ENCODE peak calls at places on chromosomes 4 and X, in four cellular contexts. X, C, S and J are unnamed samples.

GRCh38 chr4:175961604-175962003 is 104.0 kb upstream of the WDR17 start:
- DNase-seq in S (no peak), C (no peak), X (peak), J (no peak)

GRCh38 chr4:77617203-77617602 is 11.6 kb downstream of the CXCL13 start:
- DNase-seq in C (no peak), X (no peak), S (no peak), J (peak)

GRCh38 chr4:94489075-94489474 is 37.3 kb downstream of the PDLIM5 start:
- DNase-seq in C (no peak), S (no peak), X (no peak), J (no peak)

GRCh38 chrX:11427082-11428033 is 134.1 kb downstream of the AMELX start:
- DNase-seq in X (peak), C (no peak), S (no peak), J (no peak)

GRCh38 chrX:34734383-34734782 is 77.3 kb upstream of the TMEM47 start:
- DNase-seq in S (no peak), X (no peak), C (no peak), J (no peak)

GRCh38 chr4:105520819-105521790 is 31.3 kb upstream of the ARHGEF38 start:
- DNase-seq in X (peak), C (no peak), S (peak), J (peak)

GRCh38 chrX:143500751-143501150 is 16.5 kb downstream of the SPANXN3 start:
- DNase-seq in X (no peak), C (no peak), S (no peak), J (no peak)

GRCh38 chr4:10115657-10116624 is 658 bp downstream of the WDR1 start:
- DNase-seq in C (peak), S (peak), X (peak), J (peak)

GRCh38 chr4:165204462-165204830 is 2.9 kb upstream of the KLHL2 start:
- DNase-seq in S (no peak), X (no peak), C (no peak), J (peak)

GRCh38 chrX:151984891-151985290 is 10.4 kb upstream of the GABRE start:
- DNase-seq in C (no peak), X (no peak), S (no peak), J (no peak)

GRCh38 chr4:139815646-139816601 is 150.3 kb downstream of the MGST2 start:
- DNase-seq in S (no peak), X (no peak), C (no peak), J (peak)

GRCh38 chr4:77095101-77095826 is 19.5 kb upstream of the CCNI start:
- DNase-seq in S (peak), C (peak), X (peak), J (peak)

GRCh38 chr4:2304877-2305561 is 43.1 kb upstream of the MXD4 start:
- DNase-seq in X (no peak), S (no peak), C (no peak), J (peak)

GRCh38 chrX:264634-265455 is 16.3 kb upstream of the PLCXD1 start:
- DNase-seq in X (no peak), S (no peak), C (no peak), J (no peak)

GRCh38 chr4:116839826-116840225 is 245.6 kb downstream of the TRAM1L1 start:
- DNase-seq in S (no peak), C (no peak), X (no peak), J (peak)

GRCh38 chr4:69032847-69033638 is 63.2 kb upstream of the UGT2B7 start:
- DNase-seq in C (no peak), X (no peak), S (no peak), J (no peak)

GRCh38 chrX:24647257-24648058 is at the start of gene PCYT1B:
- DNase-seq in X (no peak), C (peak), S (no peak), J (no peak)

GRCh38 chr4:16785800-16786527 is 112.5 kb downstream of the LDB2 start:
- DNase-seq in S (no peak), C (no peak), X (no peak), J (peak)

GRCh38 chr4:53196872-53197759 is 168.7 kb downstream of the SCFD2 start:
- DNase-seq in S (peak), C (peak), X (peak), J (peak)

GRCh38 chr4:77349361-77349760 is 192.4 kb downstream of the CCNG2 start:
- DNase-seq in C (no peak), S (no peak), X (no peak), J (no peak)